ENCODE peak calls at places on chromosomes 2 and 18, in ten cellular contexts. One of them, this sample, is unnamed.
A peak's percentile ranks its signal among the peaks of the same experiment; 100 is the strongest.

GRCh38 chr2:56741601-56742102 is 557.9 kb downstream of the CCDC85A start:
- DNase-seq in sigmoid colon: no peak
- DNase-seq in GM12878: no peak
- DNase-seq in heart right ventricle: peak; percentile 13
- DNase-seq in endodermal cell: peak; percentile 61
- DNase-seq in tibial artery: peak; percentile 24
- DNase-seq in stomach: no peak
- DNase-seq in colonic mucosa: no peak
- DNase-seq in H9: no peak
- DNase-seq in SK-N-SH: peak; percentile 0
- DNase-seq in this sample: peak; percentile 16

GRCh38 chr2:181786371-181787228 is 104.9 kb upstream of the ITPRID2 start:
- DNase-seq in tibial artery: no peak
- DNase-seq in colonic mucosa: no peak
- DNase-seq in H9: no peak
- DNase-seq in heart right ventricle: no peak
- DNase-seq in sigmoid colon: no peak
- DNase-seq in SK-N-SH: no peak
- DNase-seq in endodermal cell: no peak
- DNase-seq in stomach: no peak
- DNase-seq in GM12878: no peak
- DNase-seq in this sample: no peak

GRCh38 chr18:47929681-47930085 is 776 bp downstream of the SMAD2 start:
- DNase-seq in tibial artery: peak; percentile 21
- DNase-seq in H9: no peak
- DNase-seq in GM12878: no peak
- DNase-seq in colonic mucosa: no peak
- DNase-seq in stomach: no peak
- DNase-seq in endodermal cell: no peak
- DNase-seq in sigmoid colon: no peak
- DNase-seq in heart right ventricle: no peak
- DNase-seq in SK-N-SH: no peak
- DNase-seq in this sample: no peak

GRCh38 chr2:215658635-215659305 is 222.9 kb upstream of the FN1 start:
- DNase-seq in sigmoid colon: no peak
- DNase-seq in heart right ventricle: no peak
- DNase-seq in endodermal cell: no peak
- DNase-seq in SK-N-SH: no peak
- DNase-seq in GM12878: no peak
- DNase-seq in stomach: no peak
- DNase-seq in colonic mucosa: no peak
- DNase-seq in tibial artery: no peak
- DNase-seq in H9: no peak
- DNase-seq in this sample: no peak

GRCh38 chr18:332721-333513 is 65.1 kb upstream of the THOC1 start:
- DNase-seq in sigmoid colon: peak; percentile 86
- DNase-seq in SK-N-SH: no peak
- DNase-seq in endodermal cell: no peak
- DNase-seq in stomach: no peak
- DNase-seq in GM12878: no peak
- DNase-seq in heart right ventricle: peak; percentile 48
- DNase-seq in H9: no peak
- DNase-seq in colonic mucosa: no peak
- DNase-seq in tibial artery: no peak
- DNase-seq in this sample: peak; percentile 65

GRCh38 chr18:13500891-13501887 is 225.2 kb downstream of the FAM210A start:
- DNase-seq in stomach: peak; percentile 51
- DNase-seq in endodermal cell: peak; percentile 65
- DNase-seq in H9: peak; percentile 64
- DNase-seq in sigmoid colon: peak; percentile 77
- DNase-seq in tibial artery: peak; percentile 57
- DNase-seq in SK-N-SH: no peak
- DNase-seq in GM12878: no peak
- DNase-seq in heart right ventricle: peak; percentile 48
- DNase-seq in colonic mucosa: no peak
- DNase-seq in this sample: peak; percentile 49

GRCh38 chr2:72115361-72116080 is 32.1 kb downstream of the CYP26B1 start:
- DNase-seq in heart right ventricle: no peak
- DNase-seq in GM12878: no peak
- DNase-seq in H9: peak; percentile 72
- DNase-seq in tibial artery: no peak
- DNase-seq in stomach: no peak
- DNase-seq in SK-N-SH: peak; percentile 46
- DNase-seq in colonic mucosa: peak; percentile 17
- DNase-seq in endodermal cell: peak; percentile 77
- DNase-seq in sigmoid colon: peak; percentile 62
- DNase-seq in this sample: no peak

GRCh38 chr2:160491922-160492371 is 1.7 kb downstream of the RBMS1 start:
- DNase-seq in H9: no peak
- DNase-seq in stomach: no peak
- DNase-seq in heart right ventricle: no peak
- DNase-seq in tibial artery: no peak
- DNase-seq in sigmoid colon: no peak
- DNase-seq in colonic mucosa: no peak
- DNase-seq in GM12878: no peak
- DNase-seq in endodermal cell: peak; percentile 53
- DNase-seq in SK-N-SH: no peak
- DNase-seq in this sample: no peak

GRCh38 chr2:105789745-105790466 is 45.2 kb downstream of the NCK2 start:
- DNase-seq in SK-N-SH: no peak
- DNase-seq in GM12878: peak; percentile 74
- DNase-seq in stomach: no peak
- DNase-seq in endodermal cell: no peak
- DNase-seq in heart right ventricle: no peak
- DNase-seq in H9: no peak
- DNase-seq in sigmoid colon: no peak
- DNase-seq in tibial artery: peak; percentile 61
- DNase-seq in colonic mucosa: no peak
- DNase-seq in this sample: no peak

GRCh38 chr18:36427369-36427768 is 129.9 kb downstream of the FHOD3 start:
- DNase-seq in colonic mucosa: no peak
- DNase-seq in heart right ventricle: no peak
- DNase-seq in sigmoid colon: no peak
- DNase-seq in H9: no peak
- DNase-seq in GM12878: no peak
- DNase-seq in stomach: no peak
- DNase-seq in endodermal cell: no peak
- DNase-seq in SK-N-SH: no peak
- DNase-seq in tibial artery: no peak
- DNase-seq in this sample: no peak

GRCh38 chr2:241607162-241607885 is 29.6 kb downstream of the THAP4 start:
- DNase-seq in colonic mucosa: no peak
- DNase-seq in stomach: no peak
- DNase-seq in H9: no peak
- DNase-seq in sigmoid colon: no peak
- DNase-seq in SK-N-SH: no peak
- DNase-seq in GM12878: no peak
- DNase-seq in endodermal cell: no peak
- DNase-seq in tibial artery: no peak
- DNase-seq in heart right ventricle: no peak
- DNase-seq in this sample: no peak

GRCh38 chr2:45852450-45853150 is 201.1 kb downstream of the PRKCE start:
- DNase-seq in endodermal cell: no peak
- DNase-seq in heart right ventricle: no peak
- DNase-seq in stomach: no peak
- DNase-seq in SK-N-SH: no peak
- DNase-seq in sigmoid colon: no peak
- DNase-seq in H9: no peak
- DNase-seq in colonic mucosa: no peak
- DNase-seq in tibial artery: no peak
- DNase-seq in GM12878: no peak
- DNase-seq in this sample: no peak

GRCh38 chr2:179429597-179429996 is 165.0 kb upstream of the SESTD1 start:
- DNase-seq in sigmoid colon: no peak
- DNase-seq in SK-N-SH: no peak
- DNase-seq in endodermal cell: no peak
- DNase-seq in heart right ventricle: no peak
- DNase-seq in colonic mucosa: no peak
- DNase-seq in stomach: no peak
- DNase-seq in H9: no peak
- DNase-seq in tibial artery: no peak
- DNase-seq in GM12878: no peak
- DNase-seq in this sample: no peak

GRCh38 chr2:214376631-214377624 is 33.9 kb upstream of the VWC2L start:
- DNase-seq in colonic mucosa: no peak
- DNase-seq in stomach: no peak
- DNase-seq in sigmoid colon: no peak
- DNase-seq in H9: no peak
- DNase-seq in tibial artery: no peak
- DNase-seq in endodermal cell: no peak
- DNase-seq in SK-N-SH: no peak
- DNase-seq in GM12878: no peak
- DNase-seq in heart right ventricle: no peak
- DNase-seq in this sample: no peak

GRCh38 chr2:1496394-1496821 is 83.1 kb downstream of the TPO start:
- DNase-seq in stomach: no peak
- DNase-seq in heart right ventricle: no peak
- DNase-seq in SK-N-SH: no peak
- DNase-seq in colonic mucosa: no peak
- DNase-seq in GM12878: no peak
- DNase-seq in tibial artery: no peak
- DNase-seq in endodermal cell: no peak
- DNase-seq in sigmoid colon: peak; percentile 42
- DNase-seq in H9: no peak
- DNase-seq in this sample: no peak

GRCh38 chr2:71721362-71721665 is 268.0 kb downstream of the DYSF start:
- DNase-seq in H9: no peak
- DNase-seq in sigmoid colon: peak; percentile 75
- DNase-seq in GM12878: no peak
- DNase-seq in stomach: no peak
- DNase-seq in heart right ventricle: no peak
- DNase-seq in colonic mucosa: no peak
- DNase-seq in SK-N-SH: no peak
- DNase-seq in tibial artery: peak; percentile 48
- DNase-seq in endodermal cell: no peak
- DNase-seq in this sample: no peak

GRCh38 chr18:63951302-63951705 is 2.2 kb downstream of the HMSD start:
- DNase-seq in H9: no peak
- DNase-seq in endodermal cell: no peak
- DNase-seq in colonic mucosa: no peak
- DNase-seq in sigmoid colon: no peak
- DNase-seq in heart right ventricle: no peak
- DNase-seq in tibial artery: no peak
- DNase-seq in stomach: no peak
- DNase-seq in GM12878: no peak
- DNase-seq in SK-N-SH: no peak
- DNase-seq in this sample: no peak

DNA sequence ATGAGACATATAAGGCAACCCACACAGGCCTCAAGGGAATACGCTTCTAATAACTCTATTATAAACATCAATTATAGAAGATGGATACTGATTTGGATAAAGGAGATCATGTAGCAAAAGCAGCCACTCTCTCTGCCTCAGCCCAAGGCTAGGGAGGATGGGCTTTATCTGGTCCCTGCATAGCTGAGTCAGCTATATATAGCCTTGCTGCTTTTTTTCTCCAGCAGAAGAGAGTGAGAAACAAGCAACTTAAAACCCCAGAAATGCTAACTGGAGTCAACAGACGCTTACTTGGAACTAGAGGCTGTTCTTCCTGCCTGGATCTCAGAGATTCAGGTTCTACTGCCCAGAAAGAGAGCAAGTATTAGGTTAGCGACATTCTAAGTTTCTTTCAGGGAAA is 426.7 kb upstream of the KLHL29 start:
- DNase-seq in endodermal cell: no peak
- DNase-seq in SK-N-SH: no peak
- DNase-seq in stomach: no peak
- DNase-seq in H9: no peak
- DNase-seq in heart right ventricle: no peak
- DNase-seq in GM12878: no peak
- DNase-seq in sigmoid colon: no peak
- DNase-seq in colonic mucosa: no peak
- DNase-seq in tibial artery: no peak
- DNase-seq in this sample: no peak
- TF ChIP-seq CTCF in endodermal cell: no peak
- TF ChIP-seq CTCF in SK-N-SH: no peak
- TF ChIP-seq CTCF in stomach: no peak
- TF ChIP-seq CTCF in H9: no peak
- TF ChIP-seq CTCF in heart right ventricle: no peak
- TF ChIP-seq CTCF in GM12878: no peak
- TF ChIP-seq CTCF in sigmoid colon: no peak
- TF ChIP-seq CTCF in colonic mucosa: no peak
- TF ChIP-seq CTCF in tibial artery: no peak
- TF ChIP-seq CTCF in this sample: no peak

GRCh38 chr2:41194235-41194634 is 742.3 kb upstream of the SLC8A1 start:
- DNase-seq in colonic mucosa: no peak
- DNase-seq in heart right ventricle: peak; percentile 21
- DNase-seq in GM12878: no peak
- DNase-seq in endodermal cell: no peak
- DNase-seq in stomach: peak; percentile 25
- DNase-seq in H9: no peak
- DNase-seq in sigmoid colon: no peak
- DNase-seq in tibial artery: no peak
- DNase-seq in SK-N-SH: peak; percentile 27
- DNase-seq in this sample: peak; percentile 28
- H3K27me3 ChIP-seq in colonic mucosa: no peaks in the 10 kb centered on the region
- H3K27me3 ChIP-seq in heart right ventricle: no peaks in the 10 kb centered on the region
- H3K27me3 ChIP-seq in GM12878: no peaks in the 10 kb centered on the region
- H3K27me3 ChIP-seq in endodermal cell: no peaks in the 10 kb centered on the region
- H3K27me3 ChIP-seq in stomach: no peaks in the 10 kb centered on the region
- H3K27me3 ChIP-seq in H9: no peaks in the 10 kb centered on the region
- H3K27me3 ChIP-seq in sigmoid colon: no peaks in the 10 kb centered on the region
- H3K27me3 ChIP-seq in tibial artery: no peaks in the 10 kb centered on the region
- H3K27me3 ChIP-seq in SK-N-SH: no peaks in the 10 kb centered on the region
- H3K27me3 ChIP-seq in this sample: no peaks in the 10 kb centered on the region

GRCh38 chr2:28392297-28393114 is at the start of gene FOSL2:
- DNase-seq in sigmoid colon: peak; percentile 99
- DNase-seq in endodermal cell: peak; percentile 97
- DNase-seq in SK-N-SH: peak; percentile 98
- DNase-seq in stomach: peak; percentile 96
- DNase-seq in heart right ventricle: peak; percentile 94
- DNase-seq in tibial artery: peak; percentile 98
- DNase-seq in GM12878: peak; percentile 87
- DNase-seq in colonic mucosa: peak; percentile 98
- DNase-seq in H9: peak; percentile 96
- DNase-seq in this sample: peak; percentile 96
- TF ChIP-seq CTCF in sigmoid colon: no peak
- TF ChIP-seq CTCF in endodermal cell: peak; percentile 32
- TF ChIP-seq CTCF in SK-N-SH: no peak
- TF ChIP-seq CTCF in stomach: no peak
- TF ChIP-seq CTCF in heart right ventricle: no peak
- TF ChIP-seq CTCF in tibial artery: peak; percentile 19
- TF ChIP-seq CTCF in GM12878: peak; percentile 0
- TF ChIP-seq CTCF in colonic mucosa: no peak
- TF ChIP-seq CTCF in H9: no peak
- TF ChIP-seq CTCF in this sample: no peak

GRCh38 chr2:239470151-239470900 is 69.5 kb upstream of the HDAC4 start:
- DNase-seq in colonic mucosa: no peak
- DNase-seq in sigmoid colon: peak; percentile 48
- DNase-seq in tibial artery: no peak
- DNase-seq in endodermal cell: peak; percentile 25
- DNase-seq in H9: peak; percentile 2
- DNase-seq in heart right ventricle: no peak
- DNase-seq in SK-N-SH: no peak
- DNase-seq in GM12878: no peak
- DNase-seq in stomach: peak; percentile 4
- DNase-seq in this sample: no peak
- H3K27me3 ChIP-seq in colonic mucosa: no peaks in the 10 kb centered on the region
- H3K27me3 ChIP-seq in sigmoid colon: no peaks in the 10 kb centered on the region
- H3K27me3 ChIP-seq in tibial artery: no peaks in the 10 kb centered on the region
- H3K27me3 ChIP-seq in endodermal cell: no peaks in the 10 kb centered on the region
- H3K27me3 ChIP-seq in H9: no peaks in the 10 kb centered on the region
- H3K27me3 ChIP-seq in heart right ventricle: no peaks in the 10 kb centered on the region
- H3K27me3 ChIP-seq in SK-N-SH: no peaks in the 10 kb centered on the region
- H3K27me3 ChIP-seq in GM12878: no peaks in the 10 kb centered on the region
- H3K27me3 ChIP-seq in stomach: peaks cover 6% of the 10 kb centered on the region
- H3K27me3 ChIP-seq in this sample: peaks cover 10% of the 10 kb centered on the region